ENCODE peak calls at places on chromosomes 4 and X, in ten cellular contexts. Y is CD4-positive, CD25-positive, alpha-beta regulatory T cell; R is brain microvascular endothelial cell; B is heart left ventricle; X is esophagus squamous epithelium; M is HCT116; F is stomach; T is AG04450; J is H9; Z is OCI-LY7. U is an unnamed sample.
A peak's percentile ranks its signal among the peaks of the same experiment; 100 is the strongest.

GRCh38 chrX:155888139-155888538 is 7.0 kb downstream of the VAMP7 start:
- DNase-seq in Y (no peak), R (peak; percentile 42), B (no peak), X (no peak), M (peak; percentile 28), F (no peak), T (peak; percentile 62), J (no peak), Z (no peak), U (peak; percentile 6)

GRCh38 chr4:128715616-128716015 is 93.9 kb upstream of the JADE1 start:
- DNase-seq in Y (no peak), R (no peak), B (no peak), X (no peak), M (no peak), F (no peak), T (peak; percentile 18), J (no peak), Z (no peak), U (no peak)

GRCh38 chr4:8039290-8039689 is 99.6 kb upstream of the AFAP1 start:
- DNase-seq in Y (no peak), R (no peak), B (no peak), X (no peak), M (no peak), F (no peak), T (no peak), J (no peak), Z (no peak), U (no peak)

GRCh38 chrX:144275403-144275802 is 391.5 kb downstream of the UBE2NL start:
- DNase-seq in Y (no peak), R (no peak), B (no peak), X (no peak), M (no peak), F (no peak), T (no peak), J (no peak), Z (no peak), U (no peak)

GRCh38 chr4:97235516-97235915 is 907.8 kb downstream of the STPG2 start:
- DNase-seq in Y (no peak), R (no peak), B (no peak), X (no peak), M (no peak), F (no peak), T (no peak), J (peak; percentile 26), Z (no peak), U (no peak)

GRCh38 chrX:153909024-153909979 is 4.8 kb downstream of the AVPR2 start:
- DNase-seq in Y (no peak), R (no peak), B (peak; percentile 42), X (no peak), M (no peak), F (no peak), T (no peak), J (peak; percentile 62), Z (no peak), U (no peak)

GRCh38 chr4:109432676-109433075 is 939 bp upstream of the SEC24B start:
- DNase-seq in Y (no peak), R (peak; percentile 70), B (no peak), X (no peak), M (no peak), F (no peak), T (peak; percentile 39), J (no peak), Z (peak; percentile 11), U (no peak)

GRCh38 chr4:87589531-87589930 is 18.8 kb upstream of the DSPP start:
- DNase-seq in Y (no peak), R (peak; percentile 89), B (no peak), X (no peak), M (no peak), F (no peak), T (peak; percentile 56), J (no peak), Z (no peak), U (peak; percentile 56)

GRCh38 chr4:163540977-163541376 is 46.5 kb downstream of the TMA16 start:
- DNase-seq in Y (no peak), R (peak; percentile 82), B (no peak), X (no peak), M (no peak), F (no peak), T (peak; percentile 83), J (no peak), Z (no peak), U (peak; percentile 30)

GRCh38 chr4:118869808-118870342 is 18.8 kb upstream of the SYNPO2 start:
- DNase-seq in Y (no peak), R (peak; percentile 21), B (peak; percentile 19), X (no peak), M (no peak), F (no peak), T (peak; percentile 20), J (no peak), Z (no peak), U (no peak)

GRCh38 chrX:109886122-109886761 is 116.7 kb upstream of the TMEM164 start:
- DNase-seq in Y (peak; percentile 15), R (peak; percentile 38), B (peak; percentile 20), X (no peak), M (peak; percentile 37), F (peak; percentile 52), T (no peak), J (peak; percentile 38), Z (peak; percentile 35), U (peak; percentile 46)

GRCh38 chr4:143089847-143090246 is 94.9 kb upstream of the USP38 start:
- DNase-seq in Y (no peak), R (no peak), B (no peak), X (no peak), M (no peak), F (no peak), T (no peak), J (no peak), Z (no peak), U (no peak)

GRCh38 chr4:152309418-152309817 is 226.5 kb downstream of the FBXW7 start:
- DNase-seq in Y (no peak), R (no peak), B (no peak), X (no peak), M (no peak), F (no peak), T (no peak), J (no peak), Z (no peak), U (no peak)

GRCh38 chr4:152304220-152304619 is 231.7 kb downstream of the FBXW7 start:
- DNase-seq in Y (no peak), R (no peak), B (no peak), X (no peak), M (no peak), F (no peak), T (no peak), J (no peak), Z (no peak), U (peak; percentile 15)

GRCh38 chr4:152307669-152308068 is 228.2 kb downstream of the FBXW7 start:
- DNase-seq in Y (no peak), R (no peak), B (no peak), X (no peak), M (no peak), F (no peak), T (no peak), J (no peak), Z (peak; percentile 3), U (no peak)

GRCh38 chr4:152310223-152310622 is 225.7 kb downstream of the FBXW7 start:
- DNase-seq in Y (no peak), R (peak; percentile 78), B (no peak), X (no peak), M (no peak), F (no peak), T (peak; percentile 34), J (peak; percentile 30), Z (no peak), U (no peak)

DNA sequence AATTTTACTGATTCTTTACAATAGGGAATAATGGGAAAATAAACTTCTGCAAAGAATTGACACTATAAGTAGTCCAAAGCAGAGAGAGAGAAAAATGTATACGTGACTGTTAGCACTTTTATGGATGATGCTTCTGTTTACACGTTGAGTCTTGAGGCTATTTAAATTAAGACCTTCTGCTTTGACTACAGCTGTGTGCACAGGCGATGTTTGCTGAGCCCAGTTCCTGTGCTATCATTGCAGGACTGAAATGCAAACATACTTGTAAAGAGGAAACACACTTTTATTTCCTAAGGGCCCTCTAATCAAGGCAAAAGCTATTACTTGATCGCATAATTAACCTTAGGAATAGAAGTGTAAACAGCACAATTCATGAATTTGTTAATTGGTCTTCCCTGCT is 227.0 kb downstream of the FBXW7 start:
- DNase-seq in Y (no peak), R (no peak), B (no peak), X (no peak), M (no peak), F (no peak), T (no peak), J (no peak), Z (no peak), U (no peak)
- H3K27ac ChIP-seq in Y (no peak overlapping the region), R (no peak overlapping the region), B (no peak overlapping the region), X (no peak overlapping the region), M (no peak overlapping the region), F (no peak overlapping the region), T (no peak overlapping the region), J (no peak overlapping the region), Z (no peak overlapping the region), U (no peak overlapping the region)

GRCh38 chrX:13372203-13372980 is 52.5 kb upstream of the ATXN3L start:
- DNase-seq in Y (no peak), R (no peak), B (no peak), X (no peak), M (no peak), F (no peak), T (no peak), J (no peak), Z (no peak), U (no peak)
- H3K27ac ChIP-seq in Y (no peak overlapping the region), R (peak overlapping the region; percentile 79), B (no peak overlapping the region), X (peak overlapping the region; percentile 25), M (no peak overlapping the region), F (no peak overlapping the region), T (no peak overlapping the region), J (no peak overlapping the region), Z (no peak overlapping the region), U (no peak overlapping the region)

GRCh38 chr4:138405934-138406567 is 163.9 kb upstream of the SLC7A11 start:
- DNase-seq in Y (no peak), R (peak; percentile 7), B (no peak), X (no peak), M (no peak), F (no peak), T (peak; percentile 3), J (no peak), Z (no peak), U (peak; percentile 38)
- H3K27ac ChIP-seq in Y (no peak overlapping the region), R (no peak overlapping the region), B (no peak overlapping the region), X (no peak overlapping the region), M (no peak overlapping the region), F (no peak overlapping the region), T (no peak overlapping the region), J (no peak overlapping the region), Z (no peak overlapping the region), U (no peak overlapping the region)

DNA sequence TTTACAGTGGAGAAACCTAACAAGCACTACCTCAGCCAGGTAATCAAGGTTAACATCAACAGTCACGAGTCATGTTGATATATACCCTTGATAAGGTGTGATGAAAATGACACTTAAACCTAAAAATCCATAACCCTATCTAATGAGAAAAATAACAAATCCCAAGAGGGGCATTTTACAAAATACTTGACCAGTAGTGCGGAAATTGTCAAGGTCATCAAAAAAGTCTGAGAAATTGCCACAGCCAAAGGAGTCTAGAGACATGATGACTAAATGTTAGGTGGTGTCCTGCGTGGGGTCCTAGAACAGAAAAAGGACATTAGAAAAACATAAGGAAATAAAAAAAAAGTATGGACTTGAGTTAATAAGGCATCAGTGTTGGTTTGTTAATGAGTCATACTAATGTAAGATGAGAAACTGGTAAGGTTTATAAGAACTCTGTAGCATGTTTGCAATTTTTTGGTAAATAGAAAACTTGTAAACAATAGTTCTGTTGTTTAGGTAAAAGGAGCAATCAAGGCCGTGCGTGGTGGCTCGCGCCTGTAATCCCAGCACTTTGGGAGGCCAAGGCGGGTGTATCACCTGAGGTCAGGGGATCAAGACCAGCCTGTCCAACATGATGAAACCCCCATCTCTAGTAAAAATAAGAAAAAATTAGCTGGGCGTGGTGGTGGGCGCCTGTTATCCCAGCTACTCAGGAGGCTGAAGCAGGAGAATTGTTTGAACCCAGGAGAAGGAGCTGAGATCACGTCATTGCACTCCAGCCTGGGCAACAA is 2.9 kb downstream of the RPL36A start:
- DNase-seq in Y (no peak), R (no peak), B (no peak), X (no peak), M (no peak), F (no peak), T (no peak), J (no peak), Z (no peak), U (no peak)
- H3K27ac ChIP-seq in Y (peak overlapping the region; percentile 33), R (no peak overlapping the region), B (no peak overlapping the region), X (no peak overlapping the region), M (peak overlapping the region; percentile 32), F (no peak overlapping the region), T (no peak overlapping the region), J (no peak overlapping the region), Z (peak overlapping the region; percentile 88), U (peak overlapping the region; percentile 36)